ENCODE peak calls at places on chromosomes 1 and 21, in six cellular contexts. E is NCI-H2081; C is kidney; D is CD8-positive, alpha-beta T cell; V is ureter; Y is HepG2. B is an unnamed sample.

GRCh38 chr1:8059161-8059622 is 33.1 kb upstream of the ERRFI1 start:
- DNase-seq in D (no peak), V (no peak), C (no peak), E (no peak), Y (no peak), B (no peak)

GRCh38 chr1:153545067-153546055 is at the start of gene S100A4:
- DNase-seq in Y (peak; percentile 93), V (peak; percentile 97), E (peak; percentile 80), D (peak; percentile 76), C (peak; percentile 97), B (peak; percentile 97)

GRCh38 chr1:165875171-165875570 is 47.8 kb downstream of the UCK2 start:
- DNase-seq in E (no peak), Y (no peak), V (no peak), D (no peak), C (no peak), B (no peak)

GRCh38 chr21:34885636-34886553 is 163.2 kb downstream of the RUNX1 start:
- DNase-seq in C (no peak), V (no peak), E (no peak), Y (peak; percentile 55), D (no peak), B (no peak)

GRCh38 chr1:45880930-45881329 is 77.5 kb downstream of the MAST2 start:
- DNase-seq in D (no peak), E (no peak), Y (no peak), C (no peak), V (no peak), B (no peak)

GRCh38 chr1:119987689-119988088 is 81.8 kb downstream of the NOTCH2 start:
- DNase-seq in C (no peak), D (no peak), V (no peak), Y (no peak), E (no peak), B (no peak)

GRCh38 chr1:85091647-85092295 is 43.5 kb upstream of the MCOLN3 start:
- DNase-seq in Y (no peak), V (no peak), C (no peak), D (no peak), E (no peak), B (no peak)

GRCh38 chr1:207910678-207911354 is at the start of gene CD34:
- DNase-seq in C (peak; percentile 74), Y (no peak), V (no peak), E (no peak), D (no peak), B (no peak)

GRCh38 chr1:235624751-235625192 is 24.8 kb downstream of the GNG4 start:
- DNase-seq in V (no peak), E (no peak), D (no peak), Y (no peak), C (no peak), B (no peak)

GRCh38 chr1:61132176-61133047 is 50.1 kb downstream of the NFIA start:
- DNase-seq in V (no peak), D (no peak), C (no peak), Y (no peak), E (no peak), B (no peak)

GRCh38 chr1:55669308-55669707 is 454.1 kb upstream of the USP24 start:
- DNase-seq in E (no peak), Y (no peak), C (no peak), V (no peak), D (no peak), B (no peak)

GRCh38 chr21:44870748-44871495 is 2.6 kb downstream of the PTTG1IP start:
- DNase-seq in Y (peak; percentile 40), D (no peak), E (no peak), C (peak; percentile 85), V (no peak), B (no peak)

GRCh38 chr1:58395355-58395754 is 151.2 kb downstream of the OMA1 start:
- DNase-seq in Y (peak; percentile 45), D (no peak), E (no peak), C (no peak), V (no peak), B (no peak)

GRCh38 chr1:186965847-186966246 is 137.1 kb downstream of the PLA2G4A start:
- DNase-seq in C (no peak), V (no peak), Y (no peak), E (no peak), D (no peak), B (no peak)

GRCh38 chr1:25685938-25686665 is 69.5 kb downstream of the MAN1C1 start:
- DNase-seq in E (no peak), D (no peak), Y (no peak), V (no peak), C (no peak), B (no peak)

GRCh38 chr1:206923009-206923960 is 1.5 kb upstream of the FCMR start:
- DNase-seq in D (peak; percentile 72), Y (no peak), C (peak; percentile 77), E (no peak), V (no peak), B (no peak)

GRCh38 chr1:3995141-3995780 is 95.2 kb upstream of the C1orf174 start:
- DNase-seq in C (peak; percentile 60), Y (no peak), E (no peak), D (no peak), V (no peak), B (no peak)

GRCh38 chr1:29120955-29121485 is 2.7 kb downstream of the TMEM200B start:
- DNase-seq in Y (no peak), D (peak; percentile 54), V (peak; percentile 64), C (peak; percentile 76), E (no peak), B (peak; percentile 51)

GRCh38 chr1:83095570-83095969 is 903.4 kb downstream of the TTLL7 start:
- DNase-seq in D (no peak), V (no peak), Y (no peak), C (no peak), E (no peak), B (no peak)

GRCh38 chr1:202915146-202915545 is 11.9 kb downstream of the KLHL12 start:
- DNase-seq in V (no peak), D (no peak), E (peak; percentile 53), C (no peak), Y (no peak), B (no peak)

GRCh38 chr1:245673920-245674414 is 519.2 kb downstream of the KIF26B start:
- DNase-seq in D (no peak), Y (no peak), E (no peak), V (no peak), C (no peak), B (no peak)

GRCh38 chr1:201309420-201309819 is 26.1 kb downstream of the PKP1 start:
- DNase-seq in D (no peak), E (peak; percentile 84), V (peak; percentile 81), Y (peak; percentile 80), C (no peak), B (peak; percentile 95)

GRCh38 chr1:27393641-27394281 is 1.3 kb downstream of the GPR3 start:
- DNase-seq in E (no peak), D (no peak), Y (no peak), C (no peak), V (no peak), B (no peak)

GRCh38 chr21:37700641-37701202 is 215.5 kb downstream of the KCNJ6 start:
- DNase-seq in V (no peak), E (peak; percentile 70), D (no peak), C (no peak), Y (peak; percentile 48), B (peak; percentile 90)

GRCh38 chr1:231170875-231171274 is 9.0 kb downstream of the TRIM67 start:
- DNase-seq in D (no peak), Y (peak; percentile 18), E (no peak), C (no peak), V (no peak), B (no peak)

GRCh38 chr1:8497196-8497878 is 179.4 kb downstream of the SLC45A1 start:
- DNase-seq in E (no peak), V (no peak), D (no peak), C (no peak), Y (no peak), B (no peak)

GRCh38 chr1:170596701-170597100 is 64.7 kb downstream of the GORAB start:
- DNase-seq in D (no peak), Y (no peak), C (no peak), E (no peak), V (no peak), B (no peak)

GRCh38 chr1:154747380-154747779 is 122.7 kb downstream of the KCNN3 start:
- DNase-seq in E (no peak), V (no peak), Y (no peak), C (no peak), D (no peak), B (no peak)

B was measured in DMS153.